ENCODE peak calls at places on chromosomes 4 and X, in five cellular contexts. V, E, D, G and J are unnamed samples.

GRCh38 chrX:14032383-14032782 is 2.7 kb upstream of the GEMIN8 start:
- DNase-seq in V (no peak), E (peak), D (peak), G (peak), J (no peak)

GRCh38 chr4:70902577-70903281 is 560 bp downstream of the MOB1B start:
- DNase-seq in V (no peak), E (no peak), D (peak), G (peak), J (no peak)

GRCh38 chrX:15856580-15856979 is 2.0 kb upstream of the AP1S2 start:
- DNase-seq in V (no peak), E (no peak), D (no peak), G (no peak), J (no peak)

GRCh38 chrX:50762578-50762977 is 51.4 kb downstream of the SHROOM4 start:
- DNase-seq in V (no peak), E (no peak), D (no peak), G (no peak), J (no peak)

GRCh38 chrX:130829526-130830515 is 73.2 kb downstream of the ENOX2 start:
- DNase-seq in V (no peak), E (no peak), D (no peak), G (no peak), J (peak)

GRCh38 chr4:95289028-95289634 is 259.6 kb downstream of the UNC5C start:
- DNase-seq in V (no peak), E (no peak), D (peak), G (peak), J (peak)

GRCh38 chrX:47936224-47936939 is 67.4 kb downstream of the ZNF182 start:
- DNase-seq in V (no peak), E (no peak), D (no peak), G (no peak), J (no peak)

GRCh38 chr4:21882050-21882839 is 66.3 kb downstream of the KCNIP4 start:
- DNase-seq in V (no peak), E (no peak), D (peak), G (peak), J (no peak)

GRCh38 chrX:149472620-149473019 is 32.5 kb downstream of the IDS start:
- DNase-seq in V (no peak), E (no peak), D (peak), G (peak), J (no peak)

GRCh38 chrX:9148626-9149385 is 114.9 kb upstream of the FAM9B start:
- DNase-seq in V (no peak), E (no peak), D (peak), G (peak), J (no peak)

GRCh38 chr4:152534541-152535231 is 1.2 kb downstream of the FBXW7 start:
- DNase-seq in V (peak), E (peak), D (peak), G (no peak), J (no peak)

GRCh38 chrX:151828434-151829080 is 84.1 kb upstream of the MAGEA4 start:
- DNase-seq in V (no peak), E (no peak), D (no peak), G (no peak), J (no peak)

GRCh38 chr4:180009316-180009715 is 2233.9 kb upstream of the TENM3 start:
- DNase-seq in V (no peak), E (no peak), D (no peak), G (no peak), J (no peak)

GRCh38 chrX:101931104-101931493 is 728 bp downstream of the ZMAT1 start:
- DNase-seq in V (no peak), E (no peak), D (no peak), G (no peak), J (no peak)

GRCh38 chr4:2806392-2807355 is 13.8 kb downstream of the SH3BP2 start:
- DNase-seq in V (peak), E (peak), D (no peak), G (no peak), J (no peak)

GRCh38 chrX:123087326-123087725 is 96.8 kb upstream of the GRIA3 start:
- DNase-seq in V (no peak), E (no peak), D (peak), G (peak), J (no peak)

GRCh38 chr4:163395055-163395454 is 51.4 kb downstream of the NPY5R start:
- DNase-seq in V (no peak), E (no peak), D (peak), G (no peak), J (no peak)

GRCh38 chr4:38560763-38561558 is 103.0 kb upstream of the KLF3 start:
- DNase-seq in V (no peak), E (no peak), D (no peak), G (peak), J (no peak)

GRCh38 chrX:153687121-153688039 is at the start of gene SLC6A8:
- DNase-seq in V (no peak), E (peak), D (peak), G (peak), J (no peak)

GRCh38 chrX:49919617-49920016 is 2.8 kb upstream of the CLCN5 start:
- DNase-seq in V (no peak), E (peak), D (peak), G (peak), J (no peak)

GRCh38 chr4:104491396-104491821 is 3.3 kb downstream of the CXXC4 start:
- DNase-seq in V (peak), E (peak), D (peak), G (no peak), J (no peak)

GRCh38 chrX:26783512-26784225 is 567.7 kb downstream of the MAGEB5 start:
- DNase-seq in V (peak), E (no peak), D (peak), G (peak), J (no peak)

GRCh38 chrX:136209016-136209738 is 42.0 kb downstream of the MAP7D3 start:
- DNase-seq in V (no peak), E (peak), D (peak), G (peak), J (no peak)

GRCh38 chrX:26649534-26649933 is 433.6 kb downstream of the MAGEB5 start:
- DNase-seq in V (no peak), E (no peak), D (no peak), G (peak), J (no peak)

GRCh38 chrX:57119416-57119815 is 1.9 kb downstream of the SPIN2B start:
- DNase-seq in V (no peak), E (no peak), D (no peak), G (no peak), J (no peak)
- H3K27ac ChIP-seq in V (no peak), E (no peak), D (no peak), G (no peak), J (no peak)

GRCh38 chr4:158560284-158560683 is 38.6 kb downstream of the RXFP1 start:
- DNase-seq in V (no peak), E (no peak), D (no peak), G (no peak), J (no peak)
- H3K27ac ChIP-seq in V (no peak), E (no peak), D (no peak), G (no peak), J (no peak)

DNA sequence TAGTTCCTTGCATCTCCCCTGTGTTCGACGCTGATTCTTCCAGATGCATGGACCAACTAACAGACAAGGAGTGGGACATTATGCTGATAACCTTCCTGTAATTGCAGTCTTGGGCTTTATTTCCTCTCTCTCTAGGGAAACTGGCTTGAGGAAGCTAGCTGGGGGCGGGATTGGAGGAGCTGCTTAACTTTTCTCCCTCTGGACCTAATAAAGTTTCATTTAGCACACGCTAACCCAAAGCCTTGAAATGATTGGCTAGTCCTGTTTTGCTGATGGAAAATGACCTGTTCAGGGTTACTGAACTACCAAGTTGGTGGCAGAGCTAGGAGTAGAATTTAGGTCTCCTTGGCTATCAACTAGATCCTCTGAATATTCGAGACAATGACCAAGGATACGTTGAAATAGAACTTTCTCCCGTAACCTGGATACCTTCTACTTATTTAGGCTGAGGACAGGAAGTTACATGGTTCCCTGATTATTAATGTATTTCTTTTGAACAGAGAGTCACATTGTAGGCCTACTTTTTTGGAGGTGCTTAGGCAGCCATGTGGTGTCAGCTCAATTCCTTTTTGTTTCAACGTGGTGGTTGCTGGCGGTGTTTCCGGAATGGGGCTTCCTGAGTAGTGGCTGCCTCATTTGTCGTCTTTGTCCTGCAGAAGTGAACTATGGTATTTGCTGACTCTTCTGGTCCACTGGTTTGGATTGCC is 2.0 kb downstream of the PGK1 start:
- DNase-seq in V (no peak), E (no peak), D (no peak), G (no peak), J (no peak)
- H3K27ac ChIP-seq in V (peak), E (peak), D (no peak), G (no peak), J (peak)

GRCh38 chr4:4474496-4474895 is 67.4 kb downstream of the STX18 start:
- DNase-seq in V (no peak), E (no peak), D (no peak), G (no peak), J (no peak)
- H3K27ac ChIP-seq in V (no peak), E (no peak), D (no peak), G (no peak), J (no peak)

DNA sequence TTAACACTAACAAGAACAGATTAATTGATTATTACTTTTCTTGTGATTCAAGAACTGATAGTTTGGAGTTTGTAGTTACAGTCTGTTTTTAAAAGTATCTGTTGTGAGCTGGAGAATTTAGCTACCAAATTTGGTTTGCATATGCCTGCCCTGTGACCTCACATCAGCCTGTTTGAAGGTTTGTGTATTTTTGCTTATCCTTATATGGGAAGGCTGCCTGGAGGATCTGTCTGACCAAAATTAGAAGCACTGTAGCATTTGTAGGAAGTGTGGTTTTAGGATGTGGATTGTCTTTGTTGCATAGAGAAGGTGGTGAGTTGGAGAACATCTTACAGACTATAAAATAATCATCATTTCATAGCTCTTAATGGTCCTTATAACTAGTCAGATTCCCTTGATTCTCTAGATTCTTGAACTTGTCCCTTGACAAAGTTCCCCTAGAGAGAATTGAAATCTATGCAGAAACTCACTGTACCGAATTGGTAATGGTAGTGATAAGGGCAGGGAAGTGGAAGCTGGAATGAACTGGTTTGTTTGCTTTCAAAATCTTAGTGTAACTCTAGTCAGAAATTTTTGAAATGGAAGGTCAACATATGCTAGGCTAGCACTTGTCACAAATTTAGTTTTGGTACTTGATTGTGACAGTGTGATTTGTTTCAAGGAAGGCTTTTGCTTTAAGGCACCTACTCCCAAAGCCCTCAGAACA is 57.3 kb downstream of the SH3BGRL start:
- DNase-seq in V (no peak), E (no peak), D (peak), G (no peak), J (no peak)
- H3K27ac ChIP-seq in V (no peak), E (peak), D (peak), G (no peak), J (peak)

DNA sequence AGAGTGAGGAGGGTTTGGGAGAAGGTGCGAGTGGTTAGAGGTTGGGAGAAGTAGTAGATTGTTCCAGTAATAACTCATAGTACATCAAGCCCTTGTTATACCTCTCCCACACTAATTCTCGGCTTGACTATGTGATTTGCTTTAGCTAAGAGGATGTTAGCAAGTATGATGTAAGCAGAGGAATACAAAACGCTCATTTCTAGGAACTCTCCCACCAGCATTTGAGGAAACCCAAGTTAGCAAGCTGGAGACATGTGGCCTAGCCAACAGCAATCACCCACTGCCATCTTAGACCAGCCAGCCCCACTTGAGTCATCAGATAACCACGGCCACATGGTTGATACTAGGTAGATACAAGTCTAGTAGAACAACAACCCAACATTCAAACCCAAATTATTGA is 14.2 kb downstream of the FTHL17 start:
- DNase-seq in V (no peak), E (no peak), D (no peak), G (no peak), J (no peak)
- H3K27ac ChIP-seq in V (no peak), E (no peak), D (no peak), G (no peak), J (no peak)

GRCh38 chr4:87492617-87493016 is 36.6 kb downstream of the SPARCL1 start:
- DNase-seq in V (no peak), E (no peak), D (no peak), G (no peak), J (no peak)
- H3K27ac ChIP-seq in V (no peak), E (no peak), D (no peak), G (no peak), J (no peak)

GRCh38 chr4:5199912-5200311 is 148.6 kb downstream of the STK32B start:
- DNase-seq in V (no peak), E (no peak), D (no peak), G (no peak), J (no peak)
- H3K27ac ChIP-seq in V (no peak), E (no peak), D (no peak), G (no peak), J (no peak)